ENCODE peak calls at places on chromosomes 5 and 9, in seven cellular contexts. K is K562, P is A549, I is Karpas-422, C is MM.1S, N is GM12878, H is DND-41. A is an unnamed sample. For H3K4me1, the result is how much of the 10 kb centered on the place peaks cover.

GRCh38 chr5:155822177-155822576 is 504.8 kb upstream of the SGCD start:
- DNase-seq in C (no peak), H (no peak), I (peak), K (no peak), N (no peak), P (peak), A (no peak)

GRCh38 chr5:175162036-175162435 is 281.9 kb downstream of the DRD1 start:
- DNase-seq in H (no peak), K (no peak), C (peak), P (no peak), I (no peak), N (no peak), A (no peak)

GRCh38 chr9:134230942-134231325 is 66.6 kb upstream of the RNU6ATAC start:
- DNase-seq in H (no peak), N (no peak), P (no peak), C (no peak), I (no peak), K (no peak), A (no peak)

GRCh38 chr9:135879619-135880018 is 27.7 kb downstream of the CAMSAP1 start:
- DNase-seq in K (no peak), C (no peak), H (no peak), N (no peak), I (no peak), P (no peak), A (no peak)

GRCh38 chr9:27726244-27727141 is 153.2 kb upstream of the C9orf72 start:
- DNase-seq in N (peak), K (peak), C (peak), I (peak), H (peak), P (peak), A (peak)

GRCh38 chr9:133075925-133076324 is 14.1 kb downstream of the CEL start:
- DNase-seq in H (no peak), P (no peak), I (no peak), N (no peak), K (no peak), C (no peak), A (peak)

GRCh38 chr5:40361378-40361777 is 318.3 kb upstream of the PTGER4 start:
- DNase-seq in P (no peak), H (no peak), I (no peak), C (no peak), K (no peak), N (no peak), A (no peak)

GRCh38 chr9:129459550-129460322 is 161.2 kb downstream of the C9orf50 start:
- DNase-seq in H (no peak), I (no peak), N (no peak), C (no peak), K (no peak), P (no peak), A (no peak)

GRCh38 chr9:134884492-134884891 is 3.9 kb downstream of the FCN2 start:
- DNase-seq in N (no peak), C (no peak), K (no peak), P (no peak), I (no peak), H (no peak), A (no peak)

DNA sequence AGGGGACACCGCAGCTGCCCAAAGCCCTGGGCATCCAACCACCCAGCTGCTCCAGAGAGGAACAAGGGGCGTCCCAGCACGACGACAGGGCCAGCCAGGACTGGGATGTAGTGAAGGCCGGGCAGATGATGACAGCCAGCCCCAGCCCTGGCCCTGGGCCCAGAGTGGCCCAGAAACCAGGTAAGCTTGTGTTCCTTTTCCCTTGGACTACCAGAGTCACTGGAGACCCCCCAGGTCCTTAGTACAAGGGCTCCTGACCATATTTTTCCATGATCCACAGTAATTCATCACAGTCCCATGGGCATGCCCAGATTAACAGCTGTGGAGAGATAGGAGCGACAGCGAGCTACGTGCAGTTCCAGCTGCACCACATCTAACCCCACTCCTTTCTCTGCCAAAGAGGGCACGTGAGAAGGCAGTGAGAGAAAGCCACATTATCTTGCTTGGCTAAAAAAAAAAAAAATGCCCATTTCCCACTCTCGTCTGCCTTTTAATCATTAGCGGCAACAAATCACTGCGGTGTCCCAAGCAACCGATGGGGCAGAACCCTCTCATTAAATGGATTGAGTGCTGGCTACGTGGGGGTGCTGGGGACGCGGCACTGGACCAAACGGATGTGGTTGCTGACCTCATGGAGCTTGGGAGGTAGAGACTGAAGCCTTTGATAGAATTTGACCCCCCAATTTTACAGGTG is 21.7 kb upstream of the SYNPO start:
- DNase-seq in N (no peak), K (no peak), I (no peak), C (no peak), P (no peak), H (no peak), A (no peak)
- H3K4me1 ChIP-seq in N (under half), K (under half), I (under half), C (under half), P (under half), H (under half), A (half or more)

GRCh38 chr9:15422355-15423327 is at the start of gene SNAPC3:
- DNase-seq in I (peak), H (peak), P (peak), K (peak), C (peak), N (peak), A (peak)

GRCh38 chr9:15421532-15421931 is 1.1 kb upstream of the SNAPC3 start:
- DNase-seq in C (no peak), H (no peak), K (no peak), N (no peak), I (no peak), P (no peak), A (no peak)

GRCh38 chr9:15420796-15421195 is 1.9 kb upstream of the SNAPC3 start:
- DNase-seq in N (no peak), K (no peak), P (no peak), I (no peak), H (no peak), C (no peak), A (no peak)

GRCh38 chr9:15416880-15417279 is 5.8 kb upstream of the SNAPC3 start:
- DNase-seq in I (peak), N (no peak), P (peak), C (no peak), H (peak), K (peak), A (peak)

GRCh38 chr9:15417626-15418025 is 5.0 kb upstream of the SNAPC3 start:
- DNase-seq in H (no peak), N (no peak), P (no peak), I (no peak), K (no peak), C (no peak), A (no peak)
- H3K4me2 ChIP-seq in H (no peak), N (no peak), P (no peak), I (peak), K (no peak), C (no peak), A (no peak)

DNA sequence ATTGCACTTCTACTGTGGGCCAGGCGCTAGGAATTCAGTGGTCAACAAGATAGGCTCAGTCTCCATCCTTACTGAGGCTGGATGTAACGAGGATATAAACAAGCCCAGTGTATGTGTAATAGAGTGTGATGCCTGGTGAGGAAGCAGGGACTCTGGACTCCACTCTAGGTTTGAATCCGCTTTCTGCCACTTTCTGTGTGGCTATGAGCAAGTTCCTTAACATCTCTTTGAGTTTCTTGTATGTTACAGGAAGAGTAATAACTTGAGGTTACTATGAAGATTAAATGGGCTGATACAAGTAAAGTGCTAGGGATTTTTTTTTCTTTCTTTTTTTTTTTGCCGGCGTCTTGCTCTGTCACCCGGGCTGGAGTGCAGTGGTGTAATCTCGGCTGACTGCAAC is 12.4 kb downstream of the DOCK2 start:
- DNase-seq in H (no peak), C (no peak), P (no peak), K (no peak), I (no peak), N (no peak), A (no peak)
- H3K4me1 ChIP-seq in H (under half), C (under half), P (under half), K (under half), I (half or more), N (half or more), A (under half)

DNA sequence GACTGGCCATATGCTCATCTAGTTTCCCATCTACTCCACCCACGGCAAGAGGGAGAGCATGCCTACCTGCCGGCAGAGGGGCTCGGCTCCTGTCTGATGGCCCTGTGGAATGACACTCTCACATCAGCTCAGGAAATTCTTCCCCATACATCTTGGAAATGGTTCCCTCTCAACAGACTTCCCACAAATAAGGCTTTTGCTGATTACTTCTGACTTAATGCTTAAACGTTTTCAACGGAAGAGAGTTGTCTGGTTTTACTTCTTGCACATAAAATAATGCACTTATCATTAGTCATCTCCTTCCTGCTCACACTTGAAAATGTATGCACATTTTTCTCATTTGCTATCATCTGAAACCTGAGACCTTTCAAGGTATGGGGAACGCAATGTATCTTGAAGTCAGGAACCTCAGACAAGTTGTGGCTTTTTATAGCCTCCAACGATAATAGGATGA is 129.5 kb downstream of the TTLL11 start:
- DNase-seq in P (no peak), C (no peak), N (no peak), K (no peak), I (peak), H (no peak), A (no peak)
- H3K4me2 ChIP-seq in P (no peak), C (no peak), N (no peak), K (no peak), I (peak), H (no peak), A (no peak)

DNA sequence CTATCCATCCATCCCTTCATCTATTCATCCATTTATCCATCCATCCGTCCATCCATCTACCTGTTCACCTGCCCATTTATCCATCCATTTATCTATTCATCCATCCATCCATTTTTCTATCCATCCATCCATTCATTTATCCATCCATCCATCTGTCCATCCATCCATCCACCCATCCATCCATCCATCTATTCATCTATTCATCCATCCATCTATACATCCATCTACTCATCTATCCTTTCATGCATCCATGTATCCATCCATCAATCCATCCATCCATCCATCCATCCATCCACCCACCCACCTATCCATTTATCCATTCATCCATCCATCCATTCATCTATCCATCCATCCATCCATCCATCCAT is 10.8 kb downstream of the COL27A1 start:
- DNase-seq in I (no peak), C (no peak), P (no peak), K (no peak), N (no peak), H (no peak), A (no peak)
- H3K4me1 ChIP-seq in I (under half), C (under half), P (under half), K (under half), N (under half), H (under half), A (under half)

GRCh38 chr9:76572205-76572550 is 113.2 kb downstream of the GCNT1 start:
- DNase-seq in N (no peak), P (no peak), I (peak), K (no peak), H (no peak), C (no peak), A (no peak)

GRCh38 chr9:76574171-76574767 is 115.3 kb downstream of the GCNT1 start:
- DNase-seq in I (no peak), H (no peak), N (no peak), K (no peak), C (no peak), P (no peak), A (no peak)

GRCh38 chr9:76567086-76567485 is 108.1 kb downstream of the GCNT1 start:
- DNase-seq in N (no peak), C (no peak), H (no peak), I (no peak), P (no peak), K (no peak), A (no peak)

GRCh38 chr9:76570820-76571219 is 111.8 kb downstream of the GCNT1 start:
- DNase-seq in I (peak), N (no peak), C (no peak), K (no peak), P (no peak), H (no peak), A (no peak)

GRCh38 chr9:76571288-76572204 is 112.6 kb downstream of the GCNT1 start:
- DNase-seq in H (no peak), P (no peak), N (peak), I (peak), C (peak), K (no peak), A (no peak)
- H3K4me2 ChIP-seq in H (no peak), P (peak), N (peak), I (no peak), C (peak), K (no peak), A (peak)